ENCODE peak calls at places on chromosomes 5 and 9, in eight cellular contexts. L is kidney; Z is transverse colon; C is small intestine; S is mammary epithelial cell; E is GM23338; H is PC-9; J is effector memory CD4-positive, alpha-beta T cell. O is an unnamed sample. For H3K4me1, the result is how much of the 10 kb centered on the place peaks cover.

GRCh38 chr9:79221084-79221483 is 350.7 kb upstream of the TLE4 start:
- DNase-seq in L (no peak), Z (no peak), C (no peak), S (peak), E (no peak), H (no peak), J (no peak), O (no peak)

GRCh38 chr5:32259033-32259432 is 53.7 kb downstream of the MTMR12 start:
- DNase-seq in L (no peak), Z (no peak), C (no peak), S (no peak), E (no peak), H (no peak), J (no peak), O (no peak)

GRCh38 chr5:58264276-58264675 is 195.6 kb downstream of the PLK2 start:
- DNase-seq in L (no peak), Z (no peak), C (no peak), S (no peak), E (no peak), H (no peak), J (no peak), O (no peak)

GRCh38 chr5:125032286-125032685 is 285.8 kb upstream of the ZNF608 start:
- DNase-seq in L (no peak), Z (no peak), C (no peak), S (no peak), E (no peak), H (peak), J (no peak), O (no peak)

GRCh38 chr5:169577966-169578365 is 5.6 kb upstream of the SPDL1 start:
- DNase-seq in L (no peak), Z (no peak), C (no peak), S (peak), E (peak), H (no peak), J (no peak), O (no peak)

GRCh38 chr5:2803751-2804150 is 52.3 kb upstream of the IRX2 start:
- DNase-seq in L (no peak), Z (no peak), C (no peak), S (no peak), E (no peak), H (no peak), J (no peak), O (no peak)

GRCh38 chr5:172678902-172679301 is 37.8 kb downstream of the NEURL1B start:
- DNase-seq in L (peak), Z (peak), C (peak), S (no peak), E (no peak), H (no peak), J (no peak), O (peak)

GRCh38 chr5:145768863-145769262 is 66.3 kb downstream of the PRELID2 start:
- DNase-seq in L (no peak), Z (no peak), C (no peak), S (no peak), E (no peak), H (no peak), J (no peak), O (no peak)

GRCh38 chr9:107637421-107638420 is 148.2 kb upstream of the KLF4 start:
- DNase-seq in L (peak), Z (peak), C (peak), S (peak), E (peak), H (no peak), J (no peak), O (peak)

GRCh38 chr5:77029376-77029885 is 773 bp upstream of the AGGF1 start:
- DNase-seq in L (no peak), Z (no peak), C (no peak), S (no peak), E (no peak), H (no peak), J (no peak), O (no peak)

GRCh38 chr9:124782661-124783574 is 6.0 kb downstream of the OLFML2A start:
- DNase-seq in L (no peak), Z (peak), C (no peak), S (no peak), E (no peak), H (no peak), J (no peak), O (no peak)

GRCh38 chr5:115842089-115842881 is 550 bp downstream of the AP3S1 start:
- DNase-seq in L (peak), Z (no peak), C (peak), S (peak), E (peak), H (no peak), J (no peak), O (no peak)

GRCh38 chr9:32589083-32589713 is 16.2 kb upstream of the NDUFB6 start:
- DNase-seq in L (no peak), Z (no peak), C (peak), S (peak), E (peak), H (peak), J (no peak), O (no peak)

GRCh38 chr5:65061250-65061973 is 292.7 kb downstream of the CWC27 start:
- DNase-seq in L (no peak), Z (no peak), C (no peak), S (no peak), E (no peak), H (no peak), J (no peak), O (no peak)

GRCh38 chr5:123879071-123879470 is 367.1 kb downstream of the CSNK1G3 start:
- DNase-seq in L (no peak), Z (no peak), C (no peak), S (no peak), E (peak), H (no peak), J (no peak), O (no peak)
- H3K4me1 ChIP-seq in L (under half), Z (under half), C (under half), S (under half), E (half or more), H (under half), J (under half), O (under half)

GRCh38 chr9:136527721-136528710 is 17.8 kb downstream of the NOTCH1 start:
- DNase-seq in L (no peak), Z (peak), C (peak), S (no peak), E (no peak), H (no peak), J (no peak), O (no peak)
- H3K4me1 ChIP-seq in L (under half), Z (half or more), C (under half), S (under half), E (under half), H (under half), J (under half), O (half or more)

GRCh38 chr9:8287970-8288369 is 488.4 kb upstream of the DMAC1 start:
- DNase-seq in L (no peak), Z (no peak), C (peak), S (no peak), E (no peak), H (no peak), J (no peak), O (no peak)
- H3K4me1 ChIP-seq in L (under half), Z (under half), C (under half), S (under half), E (under half), H (under half), J (under half), O (under half)

DNA sequence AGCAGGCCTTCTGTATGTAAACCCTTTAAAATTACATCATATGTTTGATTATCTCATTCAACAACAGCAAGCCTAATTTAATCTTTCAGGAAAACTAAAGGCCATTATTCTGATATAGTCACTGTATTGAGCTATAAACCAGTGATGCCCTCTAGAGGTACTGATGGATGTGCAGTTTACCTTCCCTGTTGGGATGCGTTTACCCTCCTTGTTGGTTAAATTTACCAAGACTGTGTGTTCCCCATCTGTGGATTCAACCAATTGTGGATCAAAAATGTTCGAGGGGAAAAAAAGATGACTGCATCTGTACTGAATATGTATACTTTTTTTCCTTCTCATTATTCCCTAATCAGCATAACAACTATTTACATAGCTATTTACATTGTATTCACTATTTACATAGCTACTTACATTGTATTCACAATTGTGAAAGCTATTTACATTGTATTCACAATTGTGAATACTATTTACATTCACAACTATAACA is 3.7 kb upstream of the BAAT start:
- DNase-seq in L (no peak), Z (no peak), C (peak), S (no peak), E (peak), H (no peak), J (no peak), O (no peak)
- H3K4me1 ChIP-seq in L (under half), Z (under half), C (under half), S (under half), E (under half), H (under half), J (under half), O (under half)

DNA sequence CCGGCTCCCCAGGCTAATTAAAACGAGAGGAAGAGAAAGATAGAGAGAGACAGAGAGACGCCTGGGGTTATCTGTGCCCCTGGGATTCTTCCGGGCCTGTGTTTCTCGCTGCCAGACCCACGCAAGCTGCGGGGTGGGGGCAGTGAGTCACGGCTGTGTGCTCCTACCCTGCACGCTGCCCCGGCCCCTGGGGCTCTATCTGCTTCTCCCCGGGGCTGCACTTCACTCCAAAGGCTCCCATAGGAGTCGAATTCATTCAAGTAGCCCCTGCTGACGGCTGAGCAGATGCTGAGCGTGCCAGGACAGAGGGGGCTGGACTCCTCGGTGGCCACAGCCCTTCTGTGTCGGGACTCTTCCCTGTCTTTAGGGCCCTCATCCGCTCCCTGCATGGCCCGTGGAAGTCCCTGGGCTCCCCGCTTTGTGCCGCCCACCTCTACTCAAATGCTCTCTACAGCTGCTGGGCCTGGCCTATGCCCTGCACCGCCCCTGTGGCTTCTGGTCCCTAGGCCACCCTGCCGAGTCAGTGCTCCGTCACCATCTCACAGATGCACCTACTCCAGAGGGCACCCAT is 22.8 kb downstream of the SARDH start:
- DNase-seq in L (peak), Z (no peak), C (no peak), S (no peak), E (no peak), H (no peak), J (no peak), O (peak)
- H3K4me1 ChIP-seq in L (under half), Z (under half), C (under half), S (under half), E (under half), H (under half), J (under half), O (under half)

GRCh38 chr9:130427326-130427725 is 17.4 kb upstream of the ASS1 start:
- DNase-seq in L (no peak), Z (no peak), C (no peak), S (no peak), E (no peak), H (no peak), J (no peak), O (no peak)

GRCh38 chr9:130426467-130426773 is 18.3 kb upstream of the ASS1 start:
- DNase-seq in L (no peak), Z (no peak), C (no peak), S (no peak), E (no peak), H (no peak), J (no peak), O (no peak)

GRCh38 chr9:130426883-130427282 is 17.9 kb upstream of the ASS1 start:
- DNase-seq in L (no peak), Z (peak), C (peak), S (peak), E (no peak), H (peak), J (no peak), O (peak)

GRCh38 chr9:130424781-130425310 is 19.9 kb upstream of the ASS1 start:
- DNase-seq in L (no peak), Z (no peak), C (no peak), S (no peak), E (no peak), H (no peak), J (no peak), O (no peak)

DNA sequence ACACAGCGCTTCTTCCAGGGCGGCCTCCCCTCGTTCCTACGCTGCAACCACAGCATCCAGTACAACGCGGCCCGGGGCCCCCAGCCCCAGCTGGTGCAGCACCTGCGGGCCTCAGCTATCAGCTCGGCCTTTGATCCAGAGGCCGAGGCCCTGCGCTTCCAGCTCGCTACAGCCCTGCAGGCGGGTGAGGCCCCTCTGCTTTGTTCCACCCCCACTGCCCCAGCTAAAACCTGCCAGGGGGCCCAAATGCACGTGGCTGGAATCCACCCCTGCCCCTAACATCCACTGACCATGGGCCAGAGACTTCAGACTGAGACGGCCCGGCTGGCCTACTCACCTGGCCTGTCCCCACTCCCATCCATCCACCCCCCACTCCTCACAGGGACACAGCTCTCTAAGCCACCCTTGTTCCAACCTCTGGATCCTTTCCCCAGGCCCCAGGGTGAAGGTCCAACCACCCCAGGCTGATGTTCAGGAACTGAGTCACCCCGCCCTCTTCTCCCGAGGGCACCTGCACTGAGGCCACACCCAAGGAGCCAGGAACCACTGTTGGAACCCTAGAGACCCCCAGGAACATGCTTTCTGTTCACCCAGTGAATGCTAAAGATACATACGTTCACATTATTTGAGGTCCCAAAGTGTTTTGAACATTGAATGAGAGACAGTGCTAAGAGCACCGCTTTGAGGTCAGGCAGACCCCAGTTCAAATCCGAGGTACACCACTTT is 18.9 kb upstream of the ASS1 start:
- DNase-seq in L (no peak), Z (peak), C (peak), S (no peak), E (no peak), H (no peak), J (no peak), O (no peak)
- H3K4me1 ChIP-seq in L (under half), Z (under half), C (under half), S (under half), E (under half), H (under half), J (under half), O (under half)

DNA sequence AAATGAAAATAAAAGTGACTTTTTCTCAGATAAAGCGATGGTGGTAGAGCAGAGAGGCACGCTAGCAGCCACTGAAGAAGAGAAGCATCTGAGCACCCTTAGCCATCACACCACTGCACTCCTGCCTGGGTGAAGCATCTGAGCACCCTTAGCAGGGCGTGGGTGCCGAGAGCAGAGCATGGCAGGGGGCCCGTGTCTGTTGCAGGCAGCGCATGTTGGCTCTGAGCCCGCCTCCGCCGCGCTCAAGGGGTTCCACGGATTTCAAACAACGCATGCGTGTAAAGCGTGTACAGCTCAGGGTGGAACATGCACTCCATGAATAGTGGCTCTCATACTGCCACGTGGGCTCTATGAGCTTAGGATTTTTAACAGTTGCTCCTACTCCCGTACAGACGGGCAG is 12.0 kb downstream of the LRRC14B start:
- DNase-seq in L (peak), Z (no peak), C (no peak), S (no peak), E (no peak), H (no peak), J (no peak), O (no peak)
- H3K4me1 ChIP-seq in L (under half), Z (under half), C (under half), S (under half), E (under half), H (under half), J (under half), O (under half)

GRCh38 chr9:69014013-69014412 is at the start of gene PRKACG:
- DNase-seq in L (no peak), Z (no peak), C (no peak), S (no peak), E (no peak), H (no peak), J (no peak), O (no peak)
- H3K4me1 ChIP-seq in L (under half), Z (under half), C (under half), S (under half), E (under half), H (under half), J (under half), O (under half)

DNA sequence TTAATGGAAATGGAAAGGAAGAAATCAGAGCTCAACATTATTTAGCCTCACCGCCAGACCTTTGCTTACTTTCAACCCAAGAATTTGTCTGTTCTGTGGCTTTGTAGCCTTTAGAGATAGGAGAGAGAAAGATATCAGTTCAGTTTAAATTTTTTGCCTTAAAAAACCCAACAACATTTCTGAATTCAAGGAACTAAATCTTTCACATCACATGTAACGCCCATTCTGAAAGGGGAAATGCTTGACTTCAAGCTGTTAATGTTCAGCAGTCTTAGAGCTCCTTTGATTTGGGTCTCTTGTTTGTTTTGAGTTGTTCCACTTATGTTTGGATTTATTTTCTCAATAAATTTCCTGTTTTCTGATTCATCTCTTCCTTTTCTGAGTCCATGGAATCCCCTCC is 294.5 kb downstream of the ARHGAP26 start:
- DNase-seq in L (no peak), Z (no peak), C (no peak), S (no peak), E (no peak), H (no peak), J (no peak), O (no peak)
- H3K4me1 ChIP-seq in L (under half), Z (half or more), C (under half), S (half or more), E (under half), H (under half), J (under half), O (under half)

GRCh38 chr9:108831496-108832178 is 24.1 kb downstream of the ACTL7B start:
- DNase-seq in L (no peak), Z (no peak), C (no peak), S (peak), E (no peak), H (peak), J (no peak), O (no peak)
- H3K4me1 ChIP-seq in L (under half), Z (under half), C (under half), S (half or more), E (under half), H (under half), J (under half), O (under half)

O was measured in tibial artery.